ENCODE peak calls at places on chromosomes 12 and 14, in seven cellular contexts. One of them, this sample, is unnamed. For H3K4me1 and H3K27me3, the result is how much of the 10 kb centered on the place peaks cover.

GRCh38 chr14:66422019-66422946 is 63.9 kb upstream of the CCDC196 start:
- DNase-seq in mammary epithelial cell: no peak
- DNase-seq in left ventricle myocardium inferior: no peak
- DNase-seq in right lobe of liver: no peak
- DNase-seq in right cardiac atrium: no peak
- DNase-seq in IMR-90: no peak
- DNase-seq in tibial nerve: no peak
- DNase-seq in this sample: no peak

GRCh38 chr14:49134940-49135339 is 451.2 kb downstream of the RPS29 start:
- DNase-seq in tibial nerve: no peak
- DNase-seq in left ventricle myocardium inferior: no peak
- DNase-seq in mammary epithelial cell: no peak
- DNase-seq in IMR-90: no peak
- DNase-seq in right lobe of liver: no peak
- DNase-seq in right cardiac atrium: no peak
- DNase-seq in this sample: no peak

GRCh38 chr12:121814429-121815119 is 10.8 kb downstream of the SETD1B start:
- DNase-seq in right lobe of liver: peak
- DNase-seq in mammary epithelial cell: no peak
- DNase-seq in left ventricle myocardium inferior: no peak
- DNase-seq in right cardiac atrium: peak
- DNase-seq in tibial nerve: no peak
- DNase-seq in IMR-90: no peak
- DNase-seq in this sample: no peak

GRCh38 chr12:51070004-51070403 is 13.4 kb downstream of the CSRNP2 start:
- DNase-seq in IMR-90: peak
- DNase-seq in right lobe of liver: no peak
- DNase-seq in tibial nerve: no peak
- DNase-seq in left ventricle myocardium inferior: no peak
- DNase-seq in right cardiac atrium: no peak
- DNase-seq in mammary epithelial cell: peak
- DNase-seq in this sample: peak

GRCh38 chr12:103758310-103759089 is 82.5 kb downstream of the NT5DC3 start:
- DNase-seq in right cardiac atrium: no peak
- DNase-seq in IMR-90: no peak
- DNase-seq in tibial nerve: no peak
- DNase-seq in mammary epithelial cell: no peak
- DNase-seq in right lobe of liver: no peak
- DNase-seq in left ventricle myocardium inferior: no peak
- DNase-seq in this sample: no peak

GRCh38 chr14:49975286-49975685 is 82.4 kb downstream of the ARF6 start:
- DNase-seq in IMR-90: peak
- DNase-seq in mammary epithelial cell: peak
- DNase-seq in tibial nerve: no peak
- DNase-seq in right cardiac atrium: no peak
- DNase-seq in right lobe of liver: no peak
- DNase-seq in left ventricle myocardium inferior: no peak
- DNase-seq in this sample: peak

GRCh38 chr12:2692156-2692555 is 102.6 kb upstream of the FKBP4 start:
- DNase-seq in right lobe of liver: no peak
- DNase-seq in mammary epithelial cell: no peak
- DNase-seq in left ventricle myocardium inferior: no peak
- DNase-seq in IMR-90: no peak
- DNase-seq in tibial nerve: no peak
- DNase-seq in right cardiac atrium: no peak
- DNase-seq in this sample: no peak

GRCh38 chr12:42086021-42086420 is 58.7 kb downstream of the GXYLT1 start:
- DNase-seq in mammary epithelial cell: no peak
- DNase-seq in left ventricle myocardium inferior: no peak
- DNase-seq in right cardiac atrium: no peak
- DNase-seq in tibial nerve: no peak
- DNase-seq in right lobe of liver: no peak
- DNase-seq in IMR-90: peak
- DNase-seq in this sample: no peak

GRCh38 chr12:3633396-3633795 is 119.5 kb downstream of the CRACR2A start:
- DNase-seq in right lobe of liver: no peak
- DNase-seq in left ventricle myocardium inferior: no peak
- DNase-seq in tibial nerve: no peak
- DNase-seq in mammary epithelial cell: no peak
- DNase-seq in IMR-90: no peak
- DNase-seq in right cardiac atrium: no peak
- DNase-seq in this sample: no peak

GRCh38 chr12:14167005-14167628 is 185.7 kb upstream of the GRIN2B start:
- DNase-seq in left ventricle myocardium inferior: no peak
- DNase-seq in mammary epithelial cell: peak
- DNase-seq in tibial nerve: peak
- DNase-seq in IMR-90: peak
- DNase-seq in right cardiac atrium: no peak
- DNase-seq in right lobe of liver: no peak
- DNase-seq in this sample: peak

GRCh38 chr14:64556526-64556925 is 6.8 kb downstream of the PPP1R36 start:
- DNase-seq in mammary epithelial cell: peak
- DNase-seq in IMR-90: peak
- DNase-seq in tibial nerve: no peak
- DNase-seq in right lobe of liver: no peak
- DNase-seq in left ventricle myocardium inferior: no peak
- DNase-seq in right cardiac atrium: no peak
- DNase-seq in this sample: peak

GRCh38 chr12:53478865-53479264 is 20.4 kb downstream of the MAP3K12 start:
- DNase-seq in right cardiac atrium: no peak
- DNase-seq in left ventricle myocardium inferior: no peak
- DNase-seq in right lobe of liver: no peak
- DNase-seq in IMR-90: no peak
- DNase-seq in mammary epithelial cell: no peak
- DNase-seq in tibial nerve: no peak
- DNase-seq in this sample: no peak

GRCh38 chr12:53479314-53479713 is 19.9 kb downstream of the MAP3K12 start:
- DNase-seq in IMR-90: no peak
- DNase-seq in right cardiac atrium: no peak
- DNase-seq in left ventricle myocardium inferior: no peak
- DNase-seq in tibial nerve: no peak
- DNase-seq in right lobe of liver: no peak
- DNase-seq in mammary epithelial cell: no peak
- DNase-seq in this sample: no peak

GRCh38 chr12:53474819-53475218 is 22.9 kb downstream of the PCBP2 start:
- DNase-seq in left ventricle myocardium inferior: no peak
- DNase-seq in right lobe of liver: no peak
- DNase-seq in IMR-90: no peak
- DNase-seq in tibial nerve: no peak
- DNase-seq in mammary epithelial cell: no peak
- DNase-seq in right cardiac atrium: no peak
- DNase-seq in this sample: no peak

GRCh38 chr12:53474077-53474476 is 22.2 kb downstream of the PCBP2 start:
- DNase-seq in left ventricle myocardium inferior: no peak
- DNase-seq in right lobe of liver: no peak
- DNase-seq in mammary epithelial cell: no peak
- DNase-seq in tibial nerve: no peak
- DNase-seq in right cardiac atrium: no peak
- DNase-seq in IMR-90: no peak
- DNase-seq in this sample: no peak

GRCh38 chr12:53476769-53477209 is 22.5 kb downstream of the MAP3K12 start:
- DNase-seq in right lobe of liver: no peak
- DNase-seq in right cardiac atrium: no peak
- DNase-seq in IMR-90: no peak
- DNase-seq in tibial nerve: no peak
- DNase-seq in left ventricle myocardium inferior: no peak
- DNase-seq in mammary epithelial cell: no peak
- DNase-seq in this sample: no peak
- H3K4me1 ChIP-seq in right lobe of liver: under half
- H3K4me1 ChIP-seq in right cardiac atrium: under half
- H3K4me1 ChIP-seq in IMR-90: under half
- H3K4me1 ChIP-seq in tibial nerve: half or more
- H3K4me1 ChIP-seq in left ventricle myocardium inferior: half or more
- H3K4me1 ChIP-seq in mammary epithelial cell: under half
- H3K4me1 ChIP-seq in this sample: under half

DNA sequence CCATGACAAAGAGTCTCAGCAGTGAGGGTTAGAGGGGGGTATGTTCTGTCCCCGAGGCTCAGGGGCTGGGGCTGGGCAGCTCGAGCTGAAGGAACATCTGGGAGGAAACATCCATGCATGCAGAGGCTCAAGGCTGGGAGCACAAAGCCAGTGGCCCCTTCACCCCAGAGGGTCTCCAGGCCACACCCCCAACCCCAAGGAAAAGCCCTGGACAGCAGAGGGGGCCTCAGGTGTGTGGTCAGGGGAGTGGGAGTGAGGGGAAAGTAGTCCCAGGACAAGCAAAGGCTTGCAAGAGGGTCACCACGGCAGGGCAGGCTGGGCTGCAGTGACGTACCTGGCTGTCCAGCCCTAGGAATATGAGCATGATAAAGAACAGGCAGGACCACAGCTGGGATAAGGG is 17.5 kb downstream of the SLC6A12 start:
- DNase-seq in IMR-90: no peak
- DNase-seq in left ventricle myocardium inferior: no peak
- DNase-seq in tibial nerve: no peak
- DNase-seq in mammary epithelial cell: no peak
- DNase-seq in right lobe of liver: peak
- DNase-seq in right cardiac atrium: no peak
- DNase-seq in this sample: no peak
- H3K27ac ChIP-seq in IMR-90: no peak
- H3K27ac ChIP-seq in left ventricle myocardium inferior: no peak
- H3K27ac ChIP-seq in tibial nerve: no peak
- H3K27ac ChIP-seq in mammary epithelial cell: no peak
- H3K27ac ChIP-seq in right lobe of liver: no peak
- H3K27ac ChIP-seq in right cardiac atrium: no peak
- H3K27ac ChIP-seq in this sample: no peak

GRCh38 chr12:106146987-106147386 is 8.2 kb upstream of the NUAK1 start:
- DNase-seq in right cardiac atrium: no peak
- DNase-seq in left ventricle myocardium inferior: no peak
- DNase-seq in mammary epithelial cell: no peak
- DNase-seq in tibial nerve: no peak
- DNase-seq in right lobe of liver: no peak
- DNase-seq in IMR-90: no peak
- DNase-seq in this sample: no peak
- H3K27me3 ChIP-seq in right cardiac atrium: under half
- H3K27me3 ChIP-seq in left ventricle myocardium inferior: under half
- H3K27me3 ChIP-seq in mammary epithelial cell: under half
- H3K27me3 ChIP-seq in tibial nerve: under half
- H3K27me3 ChIP-seq in right lobe of liver: under half
- H3K27me3 ChIP-seq in IMR-90: under half
- H3K27me3 ChIP-seq in this sample: under half

GRCh38 chr14:68819260-68819691 is 26.4 kb upstream of the ZFP36L1 start:
- DNase-seq in left ventricle myocardium inferior: no peak
- DNase-seq in right lobe of liver: peak
- DNase-seq in mammary epithelial cell: peak
- DNase-seq in right cardiac atrium: peak
- DNase-seq in IMR-90: peak
- DNase-seq in tibial nerve: no peak
- DNase-seq in this sample: peak
- H3K4me1 ChIP-seq in left ventricle myocardium inferior: under half
- H3K4me1 ChIP-seq in right lobe of liver: under half
- H3K4me1 ChIP-seq in mammary epithelial cell: under half
- H3K4me1 ChIP-seq in right cardiac atrium: under half
- H3K4me1 ChIP-seq in IMR-90: under half
- H3K4me1 ChIP-seq in tibial nerve: under half
- H3K4me1 ChIP-seq in this sample: under half

DNA sequence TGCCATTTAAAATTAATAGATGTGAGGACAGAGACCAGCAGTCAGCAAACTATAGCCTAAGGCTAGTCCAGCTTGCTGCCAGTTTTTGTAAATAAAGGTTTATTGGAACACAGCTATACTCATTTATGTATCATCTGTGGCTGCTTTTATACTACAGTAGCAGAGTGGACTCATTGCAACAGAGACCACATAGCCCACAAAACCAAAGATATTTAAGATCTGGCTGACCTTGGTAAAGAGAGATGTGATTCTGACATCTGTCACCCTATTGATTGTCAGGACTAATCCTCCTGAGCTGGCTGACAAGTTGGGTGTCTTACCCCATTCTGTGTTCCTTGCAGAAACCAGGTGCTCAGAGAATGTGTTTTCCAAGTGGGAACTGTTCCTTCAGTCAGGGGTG is 99.9 kb downstream of the BEGAIN start:
- DNase-seq in IMR-90: no peak
- DNase-seq in right lobe of liver: no peak
- DNase-seq in right cardiac atrium: no peak
- DNase-seq in left ventricle myocardium inferior: no peak
- DNase-seq in mammary epithelial cell: no peak
- DNase-seq in tibial nerve: no peak
- DNase-seq in this sample: no peak
- H3K27ac ChIP-seq in IMR-90: no peak
- H3K27ac ChIP-seq in right lobe of liver: no peak
- H3K27ac ChIP-seq in right cardiac atrium: no peak
- H3K27ac ChIP-seq in left ventricle myocardium inferior: no peak
- H3K27ac ChIP-seq in mammary epithelial cell: no peak
- H3K27ac ChIP-seq in tibial nerve: no peak
- H3K27ac ChIP-seq in this sample: no peak

This sample was measured in foreskin keratinocyte.